ENCODE peak calls at places on chromosomes 12 and 14, in four cellular contexts. U is NCI-H1417 treated with DMSO at 0.1 percent for 48 hours, P is left cardiac atrium, D is NCI-H460. R is an unnamed sample.
A peak's percentile ranks its signal among the peaks of the same experiment; 100 is the strongest.

GRCh38 chr12:121579190-121579791 is 1.5 kb downstream of the KDM2B start:
- DNase-seq in D (no peak), P (peak; percentile 46), U (no peak), R (no peak)

GRCh38 chr14:102046337-102047278 is 40.2 kb downstream of the HSP90AA1 start:
- DNase-seq in D (peak; percentile 70), U (no peak), P (peak; percentile 90), R (peak; percentile 56)

GRCh38 chr12:52148541-52149181 is 43.2 kb downstream of the KRT80 start:
- DNase-seq in U (no peak), P (no peak), D (no peak), R (no peak)

GRCh38 chr12:6367065-6367968 is 8.0 kb downstream of the SCNN1A start:
- DNase-seq in U (no peak), P (no peak), D (no peak), R (no peak)

GRCh38 chr14:78232666-78233065 is 62.5 kb downstream of the NRXN3 start:
- DNase-seq in P (no peak), U (peak; percentile 23), D (no peak), R (peak; percentile 21)

GRCh38 chr12:104695453-104696148 is 238.9 kb downstream of the CHST11 start:
- DNase-seq in U (no peak), D (no peak), P (no peak), R (peak; percentile 46)

GRCh38 chr12:64976131-64976530 is 145.0 kb downstream of the WIF1 start:
- DNase-seq in U (no peak), D (no peak), P (no peak), R (no peak)

GRCh38 chr12:12975322-12976077 is 23.5 kb upstream of the GPRC5D start:
- DNase-seq in P (no peak), U (no peak), D (peak; percentile 47), R (no peak)

GRCh38 chr14:84162658-84163057 is 1367.3 kb upstream of the FLRT2 start:
- DNase-seq in D (no peak), U (no peak), P (no peak), R (no peak)

GRCh38 chr14:105974902-105975301 is 448.5 kb downstream of the TMEM121 start:
- DNase-seq in D (peak; percentile 4), P (no peak), U (no peak), R (no peak)

GRCh38 chr12:20368653-20369163 is 371 bp downstream of the PDE3A start:
- DNase-seq in P (peak; percentile 50), U (no peak), D (no peak), R (no peak)

GRCh38 chr12:111351026-111351425 is 17.9 kb downstream of the PHETA1 start:
- DNase-seq in U (no peak), D (no peak), P (no peak), R (no peak)

GRCh38 chr14:95217391-95217900 is 60.1 kb upstream of the DICER1 start:
- DNase-seq in D (no peak), U (no peak), P (no peak), R (no peak)

GRCh38 chr14:104267895-104268294 is 129.5 kb downstream of the KIF26A start:
- DNase-seq in D (no peak), P (peak; percentile 24), U (no peak), R (no peak)

GRCh38 chr12:111360325-111360930 is 8.5 kb downstream of the PHETA1 start:
- DNase-seq in P (no peak), D (no peak), U (no peak), R (no peak)

GRCh38 chr12:122870867-122871664 is 24.9 kb downstream of the VPS37B start:
- DNase-seq in U (no peak), D (no peak), P (no peak), R (no peak)